ENCODE peak calls at places on chromosomes 6 and 20, in eight cellular contexts. Y, R, C, F, Z, I, P and L are unnamed samples.

GRCh38 chr6:22409487-22409886 is 112.7 kb upstream of the PRL start:
- DNase-seq in Y (no peak), R (no peak), C (no peak), F (no peak), Z (no peak), I (peak), P (no peak), L (no peak)

GRCh38 chr20:24497851-24498250 is 28.4 kb downstream of the SYNDIG1 start:
- DNase-seq in Y (no peak), R (no peak), C (no peak), F (peak), Z (peak), I (peak), P (no peak), L (peak)

GRCh38 chr20:35497780-35498189 is 31.7 kb downstream of the C20orf173 start:
- DNase-seq in Y (no peak), R (no peak), C (no peak), F (no peak), Z (no peak), I (peak), P (peak), L (no peak)

GRCh38 chr20:17612287-17612974 is 42.6 kb downstream of the DSTN start:
- DNase-seq in Y (peak), R (no peak), C (no peak), F (peak), Z (no peak), I (peak), P (peak), L (no peak)

GRCh38 chr20:47784599-47785320 is 521 bp downstream of the SULF2 start:
- DNase-seq in Y (no peak), R (peak), C (no peak), F (peak), Z (peak), I (peak), P (peak), L (peak)

GRCh38 chr6:31299947-31300346 is 28.1 kb upstream of the HLA-C start:
- DNase-seq in Y (no peak), R (no peak), C (no peak), F (no peak), Z (no peak), I (no peak), P (no peak), L (no peak)

GRCh38 chr6:90336591-90336990 is 39.9 kb upstream of the BACH2 start:
- DNase-seq in Y (no peak), R (no peak), C (no peak), F (no peak), Z (no peak), I (no peak), P (no peak), L (no peak)

GRCh38 chr6:27156874-27157460 is 90.5 kb upstream of the PRSS16 start:
- DNase-seq in Y (no peak), R (no peak), C (no peak), F (peak), Z (peak), I (no peak), P (no peak), L (no peak)

GRCh38 chr6:113744886-113745285 is 112.3 kb upstream of the MARCKS start:
- DNase-seq in Y (no peak), R (no peak), C (no peak), F (no peak), Z (no peak), I (peak), P (no peak), L (no peak)

GRCh38 chr6:55185144-55185543 is 10.8 kb downstream of the HCRTR2 start:
- DNase-seq in Y (no peak), R (no peak), C (no peak), F (peak), Z (no peak), I (no peak), P (no peak), L (no peak)

GRCh38 chr20:60948230-60948629 is 303.8 kb upstream of the CDH4 start:
- DNase-seq in Y (no peak), R (no peak), C (no peak), F (no peak), Z (peak), I (no peak), P (no peak), L (no peak)

GRCh38 chr6:12182676-12183075 is 107.5 kb upstream of the EDN1 start:
- DNase-seq in Y (no peak), R (no peak), C (no peak), F (peak), Z (no peak), I (no peak), P (no peak), L (no peak)

GRCh38 chr20:21102252-21102609 is 3.9 kb downstream of the LINC00237 start:
- DNase-seq in Y (peak), R (no peak), C (no peak), F (no peak), Z (peak), I (no peak), P (no peak), L (peak)

GRCh38 chr6:26175428-26176181 is 88.4 kb downstream of the HFE start:
- DNase-seq in Y (peak), R (peak), C (peak), F (peak), Z (peak), I (peak), P (no peak), L (peak)

GRCh38 chr6:5334341-5334740 is 73.0 kb downstream of the FARS2 start:
- DNase-seq in Y (no peak), R (no peak), C (no peak), F (no peak), Z (no peak), I (peak), P (no peak), L (no peak)

GRCh38 chr6:86969573-86969972 is 32.2 kb downstream of the HTR1E start:
- DNase-seq in Y (no peak), R (no peak), C (no peak), F (no peak), Z (no peak), I (no peak), P (no peak), L (no peak)

GRCh38 chr6:2940010-2940850 is 31.1 kb downstream of the SERPINB6 start:
- DNase-seq in Y (peak), R (no peak), C (peak), F (no peak), Z (no peak), I (no peak), P (no peak), L (no peak)

GRCh38 chr20:20083796-20084195 is 31.5 kb downstream of the CFAP61 start:
- DNase-seq in Y (no peak), R (no peak), C (no peak), F (peak), Z (peak), I (peak), P (no peak), L (peak)

GRCh38 chr6:118912646-118913045 is 18.7 kb downstream of the ASF1A start:
- DNase-seq in Y (no peak), R (no peak), C (no peak), F (no peak), Z (no peak), I (no peak), P (no peak), L (peak)

GRCh38 chr20:64203037-64203777 is 39.0 kb downstream of the MYT1 start:
- DNase-seq in Y (no peak), R (no peak), C (no peak), F (no peak), Z (peak), I (no peak), P (peak), L (no peak)

GRCh38 chr6:112332274-112332673 is 14.9 kb upstream of the RFPL4B start:
- DNase-seq in Y (no peak), R (no peak), C (no peak), F (peak), Z (no peak), I (no peak), P (no peak), L (peak)

GRCh38 chr20:50029697-50030428 is 47.1 kb downstream of the SNAI1 start:
- DNase-seq in Y (no peak), R (no peak), C (no peak), F (peak), Z (no peak), I (peak), P (peak), L (no peak)

GRCh38 chr6:16184129-16184528 is 54.3 kb upstream of the GMPR start:
- DNase-seq in Y (peak), R (no peak), C (no peak), F (peak), Z (peak), I (peak), P (no peak), L (peak)